ENCODE peak calls at places on chromosomes 11 and 22, in five cellular contexts. W, O, V, F and P are unnamed samples.

GRCh38 chr11:6468712-6469495 is 4.8 kb downstream of the TRIM3 start:
- DNase-seq in W (peak), O (peak), V (peak), F (peak), P (peak)

GRCh38 chr22:17786435-17787158 is 12.3 kb upstream of the BID start:
- DNase-seq in W (peak), O (no peak), V (peak), F (no peak), P (no peak)

GRCh38 chr11:2771758-2772466 is 72.1 kb upstream of the KCNQ1OT1 start:
- DNase-seq in W (peak), O (no peak), V (no peak), F (peak), P (no peak)

GRCh38 chr11:1565173-1565903 is 6.7 kb downstream of the DUSP8 start:
- DNase-seq in W (peak), O (no peak), V (no peak), F (no peak), P (no peak)

GRCh38 chr11:118448294-118448693 is 12.0 kb downstream of the KMT2A start:
- DNase-seq in W (no peak), O (no peak), V (no peak), F (no peak), P (peak)

GRCh38 chr22:30607939-30608338 is 965 bp downstream of the TCN2 start:
- DNase-seq in W (no peak), O (no peak), V (no peak), F (no peak), P (no peak)

GRCh38 chr22:17109113-17109865 is 11.9 kb downstream of the TMEM121B start:
- DNase-seq in W (no peak), O (no peak), V (no peak), F (no peak), P (no peak)

GRCh38 chr22:35560366-35560765 is 19.7 kb downstream of the RASD2 start:
- DNase-seq in W (no peak), O (no peak), V (no peak), F (no peak), P (no peak)

GRCh38 chr11:20089796-20090653 is 70.2 kb downstream of the DBX1 start:
- DNase-seq in W (no peak), O (no peak), V (no peak), F (no peak), P (no peak)

GRCh38 chr11:71139516-71140205 is 112.7 kb downstream of the SHANK2 start:
- DNase-seq in W (no peak), O (no peak), V (no peak), F (no peak), P (no peak)

GRCh38 chr11:10784229-10785145 is 24.2 kb downstream of the EIF4G2 start:
- DNase-seq in W (no peak), O (no peak), V (peak), F (no peak), P (peak)

GRCh38 chr22:45903355-45904149 is 73.4 kb downstream of the WNT7B start:
- DNase-seq in W (no peak), O (no peak), V (no peak), F (no peak), P (peak)

GRCh38 chr11:9274499-9275228 is 9.5 kb upstream of the DENND5A start:
- DNase-seq in W (peak), O (no peak), V (no peak), F (no peak), P (no peak)

GRCh38 chr11:64888761-64889511 is 10.5 kb upstream of the EHD1 start:
- DNase-seq in W (no peak), O (peak), V (no peak), F (no peak), P (no peak)

GRCh38 chr11:57072640-57073039 is 83.9 kb downstream of the OR5AK2 start:
- DNase-seq in W (no peak), O (peak), V (no peak), F (no peak), P (peak)

GRCh38 chr11:122808494-122808893 is 29.8 kb upstream of the CRTAM start:
- DNase-seq in W (no peak), O (peak), V (no peak), F (no peak), P (peak)

GRCh38 chr11:30585892-30586250 is 282 bp downstream of the MPPED2 start:
- DNase-seq in W (peak), O (no peak), V (no peak), F (no peak), P (no peak)

GRCh38 chr11:71489311-71490043 is 36.5 kb downstream of the NADSYN1 start:
- DNase-seq in W (no peak), O (no peak), V (no peak), F (peak), P (peak)

DNA sequence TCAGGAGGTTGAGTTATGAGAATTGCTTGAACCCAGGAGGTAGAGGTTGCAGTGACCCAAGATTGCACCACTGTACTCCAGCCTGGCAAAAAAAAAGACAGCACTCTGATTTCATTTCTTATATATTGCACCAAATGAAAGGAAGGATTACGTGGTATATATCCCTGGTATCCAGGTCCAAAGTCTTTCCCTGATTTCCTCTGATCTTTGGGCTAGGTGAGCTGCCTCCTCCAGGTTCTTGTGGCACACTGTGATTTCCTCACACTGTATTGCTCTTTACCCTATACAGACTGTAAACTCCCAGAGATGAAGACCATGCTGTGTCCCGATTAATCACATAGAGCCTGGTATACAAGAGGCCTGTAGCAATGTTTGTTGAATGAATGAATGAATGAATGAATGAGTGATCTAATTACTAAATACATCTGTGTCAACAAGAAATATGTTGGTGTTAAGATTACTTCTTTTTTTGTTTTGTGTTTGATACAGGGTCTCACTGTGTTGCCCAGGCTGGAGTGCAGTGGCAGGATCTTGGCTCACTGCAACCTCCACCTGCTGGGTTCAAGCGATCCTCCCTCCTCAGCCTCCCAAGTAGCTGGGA is 9.3 kb upstream of the POLD3 start:
- DNase-seq in W (no peak), O (no peak), V (no peak), F (no peak), P (no peak)
- H2BK12ac ChIP-seq in W (no peak), O (peak), V (no peak), F (no peak), P (no peak)

GRCh38 chr11:27447288-27447914 is 25.2 kb downstream of the LGR4 start:
- DNase-seq in W (no peak), O (no peak), V (no peak), F (no peak), P (no peak)
- H2BK12ac ChIP-seq in W (no peak), O (no peak), V (no peak), F (no peak), P (no peak)

DNA sequence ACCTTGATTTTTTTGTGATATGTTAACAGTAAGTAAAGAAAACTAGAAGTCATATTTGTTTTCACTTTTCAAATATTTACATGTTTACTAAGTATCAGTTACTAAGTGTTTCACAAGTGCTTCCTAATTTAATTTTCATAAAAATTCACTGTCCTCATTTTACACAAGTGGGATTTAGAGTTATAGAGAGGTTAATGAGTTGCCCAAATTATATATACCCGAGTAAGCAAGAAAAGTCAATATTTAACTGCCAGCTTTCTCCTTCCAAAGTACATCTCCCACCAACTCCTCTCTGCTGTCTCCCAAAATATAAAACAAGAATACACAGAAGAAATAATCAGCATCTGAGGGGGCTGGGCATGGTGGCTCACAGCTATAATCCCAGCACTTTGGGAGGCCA is 896.7 kb upstream of the ANO3 start:
- DNase-seq in W (no peak), O (no peak), V (no peak), F (no peak), P (no peak)
- H2BK12ac ChIP-seq in W (no peak), O (no peak), V (no peak), F (no peak), P (no peak)

GRCh38 chr11:130427581-130428211 is 713 bp downstream of the ADAMTS8 start:
- DNase-seq in W (peak), O (no peak), V (no peak), F (peak), P (no peak)
- H2BK12ac ChIP-seq in W (no peak), O (no peak), V (no peak), F (peak), P (no peak)

DNA sequence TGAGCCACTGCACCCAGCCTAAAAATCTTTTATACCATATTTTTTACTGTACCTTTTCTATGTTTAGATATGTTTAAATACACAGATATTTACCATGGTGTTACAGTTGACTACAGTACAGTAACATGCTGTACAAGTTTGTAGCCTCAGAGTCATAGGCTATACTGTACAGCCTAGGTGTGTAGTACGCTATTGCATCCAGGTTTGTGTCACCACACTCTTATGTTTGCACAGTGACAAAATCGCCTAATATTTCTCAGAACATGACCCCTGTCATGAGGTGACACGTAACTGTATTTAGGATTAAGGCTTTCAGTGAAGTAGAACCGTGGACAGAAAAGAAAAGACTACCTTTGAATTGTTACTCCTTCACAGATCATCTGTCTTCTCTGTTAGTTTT is 83.8 kb downstream of the ZNRF3 start:
- DNase-seq in W (no peak), O (no peak), V (no peak), F (no peak), P (no peak)
- H2BK12ac ChIP-seq in W (no peak), O (no peak), V (no peak), F (no peak), P (no peak)

GRCh38 chr11:15707971-15708370 is 593.2 kb downstream of the INSC start:
- DNase-seq in W (peak), O (no peak), V (no peak), F (no peak), P (peak)

GRCh38 chr11:15707194-15707593 is 592.5 kb downstream of the INSC start:
- DNase-seq in W (no peak), O (no peak), V (no peak), F (no peak), P (no peak)

GRCh38 chr11:15714641-15715399 is 600.1 kb downstream of the INSC start:
- DNase-seq in W (no peak), O (no peak), V (no peak), F (no peak), P (peak)

GRCh38 chr11:15711311-15711710 is 596.6 kb downstream of the INSC start:
- DNase-seq in W (peak), O (no peak), V (no peak), F (peak), P (no peak)

GRCh38 chr11:15710593-15711260 is 596.0 kb downstream of the INSC start:
- DNase-seq in W (no peak), O (no peak), V (no peak), F (no peak), P (no peak)
- H2BK12ac ChIP-seq in W (no peak), O (no peak), V (no peak), F (no peak), P (no peak)